ENCODE peak calls at places on chromosomes 3 and 15, in nine cellular contexts. A is hepatocyte, E is neural progenitor cell, R is GM23248, M is MM.1S, T is HCT116, H is SK-N-SH, D is GM23338, G is PC-3. S is an unnamed sample.

GRCh38 chr15:63752075-63752684 is 81.6 kb downstream of the HERC1 start:
- DNase-seq in A (peak), E (peak), R (peak), M (peak), T (peak), H (peak), D (peak), G (peak), S (peak)

GRCh38 chr15:30990451-30991300 is 752 bp downstream of the MTMR10 start:
- DNase-seq in A (no peak), E (peak), R (peak), M (peak), T (no peak), H (no peak), D (no peak), G (peak), S (peak)

GRCh38 chr3:149307435-149307783 is 26.0 kb downstream of the TM4SF18 start:
- DNase-seq in A (no peak), E (no peak), R (no peak), M (no peak), T (no peak), H (no peak), D (no peak), G (no peak), S (no peak)

GRCh38 chr3:55097441-55097840 is 169.6 kb upstream of the LRTM1 start:
- DNase-seq in A (peak), E (no peak), R (peak), M (no peak), T (no peak), H (no peak), D (no peak), G (no peak), S (no peak)

GRCh38 chr3:121483290-121483689 is 62.5 kb downstream of the POLQ start:
- DNase-seq in A (no peak), E (no peak), R (peak), M (no peak), T (no peak), H (no peak), D (no peak), G (no peak), S (no peak)

GRCh38 chr3:25960776-25961175 is 170.9 kb downstream of the OXSM start:
- DNase-seq in A (no peak), E (no peak), R (no peak), M (no peak), T (no peak), H (no peak), D (no peak), G (no peak), S (no peak)

GRCh38 chr3:120753831-120754230 is 11.3 kb downstream of the GTF2E1 start:
- DNase-seq in A (no peak), E (no peak), R (peak), M (no peak), T (no peak), H (no peak), D (no peak), G (no peak), S (no peak)

GRCh38 chr3:9803494-9803893 is 6.6 kb upstream of the TTLL3 start:
- DNase-seq in A (no peak), E (no peak), R (no peak), M (no peak), T (no peak), H (no peak), D (no peak), G (no peak), S (no peak)

GRCh38 chr3:15291589-15292541 is 40.5 kb downstream of the SH3BP5 start:
- DNase-seq in A (no peak), E (no peak), R (no peak), M (peak), T (no peak), H (no peak), D (no peak), G (no peak), S (peak)

GRCh38 chr3:192331749-192332385 is 395.5 kb downstream of the FGF12 start:
- DNase-seq in A (no peak), E (no peak), R (no peak), M (peak), T (no peak), H (no peak), D (no peak), G (no peak), S (no peak)
- H2AFZ ChIP-seq in A (no peak), E (no peak), R (no peak), M (no peak), T (no peak), H (no peak), D (no peak), G (no peak), S (no peak)

DNA sequence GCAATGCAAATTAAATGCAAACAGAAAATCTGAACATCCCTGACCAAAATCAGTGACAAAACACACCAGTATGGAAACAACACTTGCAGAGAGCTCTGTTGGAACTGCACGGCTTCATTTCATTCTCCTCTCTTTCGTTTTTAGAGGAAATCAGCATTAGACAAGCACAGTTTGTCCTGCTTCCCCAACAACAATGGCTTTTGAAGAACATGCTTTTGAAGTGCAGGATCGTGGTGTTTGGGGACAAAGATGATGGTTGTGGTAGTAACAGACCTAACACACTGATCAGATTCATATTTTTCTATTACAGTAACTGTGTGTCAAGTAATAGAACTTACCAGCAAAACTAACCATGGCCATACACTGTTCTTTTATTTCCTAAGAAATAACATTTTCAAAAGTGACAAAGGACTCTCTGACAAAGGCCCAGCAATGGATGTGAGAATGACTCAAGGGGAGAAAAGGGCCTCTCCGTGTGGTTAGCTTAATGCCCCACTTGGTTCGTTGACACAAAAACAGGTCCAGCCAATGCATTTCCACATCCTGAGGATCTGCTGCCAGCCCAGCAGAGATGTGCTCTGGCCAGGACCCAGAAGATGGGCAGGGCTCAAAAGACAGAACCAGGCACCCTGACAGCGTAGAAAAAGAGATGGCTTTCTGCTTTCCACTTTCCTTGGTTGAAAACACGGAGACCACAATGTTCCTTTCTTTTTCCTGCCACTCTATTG is 84.1 kb downstream of the CCNL1 start:
- DNase-seq in A (no peak), E (no peak), R (peak), M (no peak), T (no peak), H (no peak), D (no peak), G (peak), S (no peak)
- TF ChIP-seq EZH2phosphoT487 in A (no peak), E (no peak), R (no peak), M (no peak), T (no peak), H (no peak), D (no peak), G (no peak), S (no peak)

DNA sequence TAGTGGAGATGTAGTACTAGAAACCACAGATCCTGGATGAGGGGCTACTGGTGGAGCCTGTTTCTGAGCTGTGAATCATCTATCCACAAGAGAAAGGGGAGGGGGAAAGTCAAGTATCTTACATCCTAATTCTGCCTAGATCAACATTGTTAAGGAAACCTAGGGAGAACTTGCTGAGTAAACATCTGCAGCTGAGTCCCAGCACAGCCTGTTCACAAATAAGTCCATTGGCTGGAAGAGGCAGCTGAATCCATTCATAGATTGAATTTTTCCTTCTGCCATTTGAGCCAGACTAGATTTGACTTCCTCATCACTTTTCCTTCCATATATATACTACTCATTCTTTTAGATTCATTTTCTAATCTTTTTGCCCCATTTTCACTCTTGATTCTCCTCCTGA is 460.5 kb downstream of the TUSC7 start:
- DNase-seq in A (peak), E (no peak), R (no peak), M (no peak), T (no peak), H (no peak), D (no peak), G (no peak), S (no peak)
- H3K27ac ChIP-seq in A (no peak), E (no peak), R (no peak), M (no peak), T (no peak), H (no peak), D (no peak), G (no peak), S (no peak)

GRCh38 chr3:4547799-4548198 is 54.7 kb downstream of the ITPR1 start:
- DNase-seq in A (no peak), E (no peak), R (no peak), M (no peak), T (no peak), H (no peak), D (no peak), G (no peak), S (no peak)

GRCh38 chr3:4548356-4548755 is 55.2 kb downstream of the ITPR1 start:
- DNase-seq in A (no peak), E (no peak), R (no peak), M (no peak), T (no peak), H (no peak), D (no peak), G (no peak), S (no peak)

GRCh38 chr3:4548769-4549168 is 55.6 kb downstream of the ITPR1 start:
- DNase-seq in A (no peak), E (no peak), R (no peak), M (no peak), T (no peak), H (no peak), D (no peak), G (no peak), S (no peak)

GRCh38 chr3:4543110-4543509 is 50.0 kb downstream of the ITPR1 start:
- DNase-seq in A (no peak), E (no peak), R (no peak), M (no peak), T (no peak), H (no peak), D (no peak), G (no peak), S (no peak)

GRCh38 chr3:4546346-4547178 is 53.4 kb downstream of the ITPR1 start:
- DNase-seq in A (no peak), E (no peak), R (no peak), M (no peak), T (no peak), H (no peak), D (no peak), G (no peak), S (no peak)
- H2AFZ ChIP-seq in A (no peak), E (no peak), R (no peak), M (no peak), T (no peak), H (no peak), D (no peak), G (no peak), S (no peak)

DNA sequence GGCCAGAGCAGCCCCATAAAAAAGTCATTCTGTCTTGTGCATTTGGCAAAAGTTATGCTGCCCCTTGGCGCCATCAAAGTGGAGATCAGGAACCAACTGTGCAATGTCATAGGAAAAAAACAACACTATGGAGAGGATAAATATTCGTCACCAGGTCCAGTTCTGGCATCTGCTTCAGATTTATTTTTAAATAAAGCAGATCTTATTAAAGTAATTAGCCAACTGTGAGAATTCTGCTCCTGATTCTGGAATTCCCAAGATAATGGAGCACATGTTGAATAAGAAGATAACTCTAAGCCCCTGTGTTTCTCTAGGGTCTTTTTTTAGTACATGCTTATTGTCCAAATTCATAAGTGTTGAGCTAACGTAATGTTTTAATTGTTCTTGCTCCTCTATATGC is 500.0 kb upstream of the IL12A start:
- DNase-seq in A (no peak), E (no peak), R (no peak), M (no peak), T (no peak), H (peak), D (no peak), G (no peak), S (no peak)
- TF ChIP-seq EZH2phosphoT487 in A (no peak), E (no peak), R (no peak), M (no peak), T (no peak), H (no peak), D (no peak), G (no peak), S (no peak)

DNA sequence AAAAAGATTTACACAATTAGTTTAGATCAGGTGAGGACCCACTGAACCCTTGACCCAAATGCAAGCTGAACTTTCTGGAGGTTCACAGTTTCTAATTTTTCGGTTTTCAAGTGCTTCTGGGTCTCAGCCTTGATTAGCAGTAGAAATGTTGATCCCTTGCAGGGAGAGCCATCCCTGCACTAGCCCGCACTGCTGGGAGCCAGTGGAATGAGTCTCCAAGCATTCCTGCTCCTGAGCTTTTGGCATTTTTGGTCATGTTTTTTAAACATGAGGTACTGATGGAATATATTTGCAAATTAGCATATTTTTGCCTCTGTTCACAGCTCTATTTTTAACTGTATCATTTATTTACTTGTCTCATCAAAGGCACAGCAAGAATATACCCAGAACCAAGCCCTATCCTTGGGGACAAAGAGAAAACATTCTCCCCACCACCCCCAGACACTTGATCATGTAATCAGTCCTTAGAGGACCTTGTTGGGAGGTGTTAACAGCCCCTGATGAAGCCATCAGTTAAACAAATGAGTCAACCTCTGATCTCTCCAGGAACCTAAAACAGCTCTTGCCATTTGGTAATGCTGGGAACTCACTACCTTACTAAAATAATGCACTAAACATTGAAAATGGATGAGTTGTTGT is 119.0 kb upstream of the CTDSPL start:
- DNase-seq in A (no peak), E (no peak), R (no peak), M (no peak), T (no peak), H (no peak), D (no peak), G (no peak), S (no peak)
- H3K27ac ChIP-seq in A (no peak), E (no peak), R (no peak), M (no peak), T (no peak), H (no peak), D (no peak), G (no peak), S (no peak)

DNA sequence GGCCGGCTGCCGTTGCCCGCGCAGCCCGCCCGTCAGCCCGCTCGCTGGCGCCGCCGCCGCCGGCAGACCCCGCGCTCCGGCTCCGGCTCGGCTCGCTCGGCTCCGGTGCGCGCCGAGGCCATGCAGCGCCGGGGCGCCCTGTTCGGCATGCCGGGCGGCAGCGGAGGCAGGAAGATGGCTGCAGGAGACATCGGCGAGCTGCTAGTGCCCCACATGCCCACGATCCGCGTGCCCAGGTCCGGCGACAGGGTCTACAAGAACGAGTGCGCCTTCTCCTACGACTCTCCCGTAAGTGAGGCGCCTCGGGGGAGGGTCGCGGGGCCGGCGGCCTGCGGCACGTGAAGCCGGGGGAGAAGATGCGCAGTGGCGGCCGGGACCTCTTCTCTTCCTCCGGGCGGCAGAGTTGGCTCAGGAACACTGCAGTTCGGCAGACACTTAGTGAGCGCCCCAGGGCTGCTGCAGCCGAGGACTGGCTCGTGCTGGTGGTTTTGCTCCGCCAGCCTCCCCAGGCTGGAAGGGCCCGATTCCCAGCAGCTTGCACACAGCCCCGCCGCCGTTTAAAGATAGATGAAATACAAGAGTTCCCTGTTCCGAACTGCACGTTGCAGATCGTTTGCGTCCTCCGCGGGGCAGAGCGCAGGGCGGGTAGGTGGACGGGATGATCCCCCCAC is 401 bp downstream of the USP13 start:
- DNase-seq in A (peak), E (peak), R (peak), M (peak), T (peak), H (peak), D (peak), G (peak), S (peak)
- H2AFZ ChIP-seq in A (peak), E (peak), R (peak), M (peak), T (peak), H (peak), D (peak), G (peak), S (peak)

DNA sequence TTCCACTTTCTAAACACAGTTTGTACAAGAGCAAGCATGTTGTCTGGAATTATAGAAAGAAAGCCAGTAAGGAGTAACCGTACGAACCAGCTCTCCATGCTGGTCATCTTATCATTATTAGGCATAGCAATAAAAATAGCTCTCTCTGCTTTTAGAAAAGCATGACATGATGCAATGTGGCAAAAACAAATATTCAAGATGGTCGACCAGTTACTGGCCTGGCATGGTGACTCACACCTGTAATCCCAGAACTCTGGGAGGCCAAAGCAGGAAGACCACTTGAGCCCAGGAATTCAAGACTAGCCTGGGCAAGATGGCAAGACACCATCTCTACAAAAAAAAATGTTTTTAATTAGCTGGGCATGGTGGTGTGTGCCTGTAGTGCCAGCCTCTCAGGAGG is 2.6 kb upstream of the MAP4 start:
- DNase-seq in A (peak), E (no peak), R (peak), M (no peak), T (no peak), H (no peak), D (no peak), G (peak), S (no peak)
- TF ChIP-seq EZH2phosphoT487 in A (no peak), E (no peak), R (no peak), M (no peak), T (no peak), H (no peak), D (no peak), G (no peak), S (no peak)

GRCh38 chr3:106850429-106850828 is 526.8 kb upstream of the CCDC54 start:
- DNase-seq in A (no peak), E (no peak), R (peak), M (no peak), T (no peak), H (no peak), D (no peak), G (no peak), S (no peak)
- H3K27ac ChIP-seq in A (no peak), E (no peak), R (no peak), M (no peak), T (no peak), H (no peak), D (no peak), G (no peak), S (no peak)

GRCh38 chr3:177905173-177905894 is 630.9 kb upstream of the KCNMB2 start:
- DNase-seq in A (no peak), E (no peak), R (peak), M (no peak), T (no peak), H (no peak), D (no peak), G (peak), S (no peak)

GRCh38 chr3:177904661-177905060 is 631.6 kb upstream of the KCNMB2 start:
- DNase-seq in A (no peak), E (no peak), R (peak), M (no peak), T (no peak), H (no peak), D (no peak), G (peak), S (no peak)

GRCh38 chr3:177906573-177907229 is 629.5 kb upstream of the KCNMB2 start:
- DNase-seq in A (no peak), E (no peak), R (peak), M (no peak), T (no peak), H (no peak), D (no peak), G (peak), S (no peak)

GRCh38 chr3:177905895-177906511 is 630.2 kb upstream of the KCNMB2 start:
- DNase-seq in A (no peak), E (peak), R (peak), M (no peak), T (no peak), H (no peak), D (peak), G (peak), S (no peak)
- H2AFZ ChIP-seq in A (no peak), E (peak), R (no peak), M (no peak), T (no peak), H (peak), D (peak), G (peak), S (no peak)